ENCODE peak calls at places on chromosome 12, in nine cellular contexts. T, Q, I, N, A, O, Y, E and H are unnamed samples.

GRCh38 chr12:49916129-49916919 is 12.6 kb upstream of the FAIM2 start:
- DNase-seq in T (no peak), Q (no peak), I (no peak), N (no peak), A (no peak), O (no peak), Y (no peak), E (no peak), H (no peak)

GRCh38 chr12:2376855-2377657 is 324.3 kb downstream of the CACNA1C start:
- DNase-seq in T (peak), Q (no peak), I (no peak), N (peak), A (peak), O (no peak), Y (no peak), E (no peak), H (no peak)

GRCh38 chr12:66929121-66929520 is 250.2 kb upstream of the GRIP1 start:
- DNase-seq in T (no peak), Q (no peak), I (no peak), N (no peak), A (no peak), O (no peak), Y (no peak), E (no peak), H (no peak)

GRCh38 chr12:64890873-64891468 is 66.5 kb downstream of the TBC1D30 start:
- DNase-seq in T (no peak), Q (no peak), I (peak), N (no peak), A (no peak), O (no peak), Y (peak), E (no peak), H (no peak)

GRCh38 chr12:67541625-67541991 is 106.9 kb upstream of the DYRK2 start:
- DNase-seq in T (no peak), Q (no peak), I (no peak), N (no peak), A (no peak), O (no peak), Y (no peak), E (no peak), H (peak)

GRCh38 chr12:67151891-67152290 is 117.3 kb upstream of the CAND1 start:
- DNase-seq in T (no peak), Q (no peak), I (no peak), N (no peak), A (no peak), O (no peak), Y (no peak), E (no peak), H (no peak)

GRCh38 chr12:45273717-45274271 is 57.9 kb downstream of the ANO6 start:
- DNase-seq in T (no peak), Q (no peak), I (peak), N (no peak), A (no peak), O (no peak), Y (peak), E (no peak), H (no peak)

GRCh38 chr12:54195736-54196347 is 7.1 kb upstream of the SMUG1 start:
- DNase-seq in T (no peak), Q (no peak), I (no peak), N (no peak), A (no peak), O (peak), Y (peak), E (no peak), H (no peak)

GRCh38 chr12:57175428-57176138 is 28.2 kb upstream of the LRP1-AS start:
- DNase-seq in T (peak), Q (peak), I (peak), N (peak), A (peak), O (no peak), Y (peak), E (no peak), H (peak)

GRCh38 chr12:40233741-40234367 is 9.1 kb downstream of the LRRK2 start:
- DNase-seq in T (no peak), Q (no peak), I (no peak), N (no peak), A (no peak), O (no peak), Y (no peak), E (no peak), H (no peak)

GRCh38 chr12:120102189-120103043 is 14.1 kb downstream of the RAB35 start:
- DNase-seq in T (peak), Q (no peak), I (no peak), N (no peak), A (no peak), O (no peak), Y (no peak), E (no peak), H (no peak)

GRCh38 chr12:2009623-2010022 is 5.4 kb upstream of the DCP1B start:
- DNase-seq in T (no peak), Q (no peak), I (peak), N (no peak), A (no peak), O (no peak), Y (no peak), E (no peak), H (no peak)

GRCh38 chr12:42608196-42608825 is 18.8 kb upstream of the PRICKLE1 start:
- DNase-seq in T (no peak), Q (no peak), I (no peak), N (no peak), A (no peak), O (no peak), Y (no peak), E (no peak), H (no peak)

GRCh38 chr12:94149781-94150482 is 1.6 kb downstream of the PLXNC1 start:
- DNase-seq in T (peak), Q (no peak), I (no peak), N (peak), A (peak), O (peak), Y (no peak), E (no peak), H (peak)

GRCh38 chr12:110687770-110688169 is 1.1 kb downstream of the HVCN1 start:
- DNase-seq in T (no peak), Q (no peak), I (no peak), N (peak), A (no peak), O (no peak), Y (peak), E (no peak), H (no peak)
- TF ChIP-seq POLR2A in T (no peak), Q (no peak), I (no peak), N (no peak), A (no peak), O (no peak), Y (no peak), E (peak), H (no peak)

DNA sequence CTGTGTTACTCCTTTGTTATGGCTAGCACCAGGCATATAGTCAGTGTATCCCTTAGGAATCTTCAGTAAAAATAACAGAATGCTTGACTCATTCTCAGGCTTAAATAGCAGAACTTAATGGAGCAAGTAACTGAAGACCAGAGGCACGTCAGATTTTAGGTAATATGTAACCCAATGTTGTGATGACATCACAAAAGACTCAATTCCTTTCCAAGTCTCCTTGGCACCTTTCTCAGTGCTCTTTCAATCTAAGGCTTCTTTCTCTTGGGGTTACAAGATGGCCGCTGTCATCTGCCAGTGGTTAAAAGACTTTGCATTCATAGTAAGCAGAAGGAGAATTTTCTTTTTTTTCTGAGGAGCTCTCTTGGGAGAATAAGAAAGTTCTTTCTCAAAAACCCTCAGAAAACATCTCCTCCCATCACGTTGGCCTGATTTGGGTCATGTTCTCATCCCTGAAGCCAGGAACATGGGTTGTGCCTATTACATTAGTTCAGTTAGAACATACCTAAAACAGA is 33.4 kb upstream of the DCN start:
- DNase-seq in T (no peak), Q (no peak), I (no peak), N (no peak), A (no peak), O (no peak), Y (no peak), E (no peak), H (no peak)
- TF ChIP-seq EP300 in T (no peak), Q (no peak), I (no peak), N (no peak), A (no peak), O (no peak), Y (no peak), E (no peak), H (no peak)

DNA sequence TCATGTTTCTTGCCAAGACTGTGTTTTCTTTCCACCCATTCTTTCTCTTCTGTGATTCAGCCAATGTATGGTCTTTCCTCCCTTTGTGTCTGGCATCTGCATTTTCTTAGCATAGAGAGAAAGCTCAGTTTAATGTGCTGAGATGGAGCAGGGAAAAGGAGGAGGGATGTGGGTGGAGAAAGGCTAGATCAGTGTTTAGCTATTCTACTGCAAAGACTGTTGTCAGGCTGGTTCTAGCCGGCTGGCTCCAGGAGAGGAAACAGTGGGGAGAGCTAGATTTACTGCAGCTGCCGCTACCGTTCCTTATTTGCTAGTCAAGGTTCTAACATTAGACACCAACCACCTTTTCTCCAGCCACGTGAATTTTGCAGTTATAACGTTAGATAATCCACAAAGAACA is 5.2 kb upstream of the RIMKLB start:
- DNase-seq in T (peak), Q (no peak), I (no peak), N (peak), A (peak), O (no peak), Y (peak), E (no peak), H (no peak)
- TF ChIP-seq POLR2AphosphoS5 in T (peak), Q (no peak), I (no peak), N (peak), A (no peak), O (no peak), Y (no peak), E (no peak), H (no peak)

DNA sequence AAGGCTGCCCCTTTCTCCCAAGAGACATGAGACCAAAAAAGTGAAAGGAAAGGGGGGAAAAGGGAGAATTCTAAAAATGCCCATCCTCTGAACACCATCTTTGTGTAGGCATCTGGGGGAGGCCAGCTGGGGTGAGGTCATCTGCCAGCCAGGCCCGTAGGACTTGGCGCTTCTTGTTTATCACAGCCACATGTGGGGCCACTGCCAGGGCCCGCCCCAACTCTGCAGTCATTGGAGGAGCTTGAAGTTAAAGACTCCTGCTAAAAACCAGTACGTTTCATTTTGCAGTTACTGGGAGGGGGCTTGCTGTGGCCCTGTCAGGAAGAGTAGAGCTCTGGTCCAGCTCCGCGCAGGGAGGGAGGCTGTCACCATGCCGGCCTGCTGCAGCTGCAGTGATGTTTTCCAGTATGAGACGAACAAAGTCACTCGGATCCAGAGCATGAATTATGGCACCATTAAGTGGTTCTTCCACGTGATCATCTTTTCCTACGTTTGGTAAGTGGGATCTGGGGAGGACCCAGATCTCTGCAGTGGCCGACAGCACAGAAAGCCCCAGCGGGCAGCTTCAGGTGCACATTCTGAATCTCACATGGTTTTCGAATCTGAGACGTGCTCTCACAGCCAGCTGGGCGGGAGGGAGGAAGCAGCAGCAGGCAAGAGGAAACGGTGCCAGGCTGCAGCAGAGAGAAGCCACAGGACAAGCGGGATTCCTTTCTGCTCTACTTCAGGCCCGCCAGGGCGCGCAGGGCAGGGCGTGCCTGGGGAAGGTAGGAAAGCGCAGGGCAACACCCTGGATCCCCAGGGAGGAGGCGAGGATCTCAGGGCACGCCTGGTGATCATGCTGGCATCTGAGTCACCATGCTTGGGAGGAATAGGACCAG is at the start of gene P2RX7:
- DNase-seq in T (peak), Q (peak), I (no peak), N (peak), A (peak), O (peak), Y (peak), E (peak), H (peak)
- TF ChIP-seq POLR2A in T (no peak), Q (no peak), I (no peak), N (no peak), A (no peak), O (peak), Y (no peak), E (peak), H (no peak)

DNA sequence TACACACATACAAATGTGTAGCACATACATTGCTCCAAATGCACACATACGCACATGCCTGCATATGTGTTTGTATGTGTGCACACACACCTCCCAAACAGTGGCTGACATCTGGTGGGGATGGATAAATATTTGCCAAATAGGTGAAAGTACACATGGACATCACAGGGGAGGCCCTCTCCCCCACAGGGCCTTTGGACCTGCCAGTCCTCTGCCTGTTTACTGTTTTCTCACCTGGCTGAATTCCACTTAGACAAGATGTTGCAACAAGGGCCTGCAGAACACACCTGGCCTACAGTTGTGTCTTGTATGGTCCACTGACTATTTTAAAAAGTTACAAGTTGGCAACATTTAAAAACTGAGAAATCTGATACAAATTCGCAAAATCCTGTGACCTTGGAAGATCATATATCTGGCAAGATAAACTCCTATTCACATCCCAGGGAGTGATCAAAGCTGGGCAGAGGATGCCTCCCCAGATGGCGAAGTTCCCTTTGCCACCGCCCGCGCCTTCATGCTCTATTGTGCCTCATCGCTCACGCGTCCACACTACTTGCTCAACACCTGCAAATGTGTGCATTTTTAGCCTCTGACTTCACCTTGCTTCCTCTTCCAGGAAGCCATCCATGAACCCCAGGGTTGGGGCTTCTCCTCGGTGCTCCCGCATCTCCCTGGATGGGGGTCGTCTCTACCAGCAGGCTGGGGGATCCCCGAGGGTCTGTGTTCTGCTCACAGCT is 118.4 kb upstream of the FZD10 start:
- DNase-seq in T (no peak), Q (no peak), I (peak), N (no peak), A (no peak), O (no peak), Y (no peak), E (no peak), H (no peak)
- TF ChIP-seq EP300 in T (no peak), Q (no peak), I (peak), N (no peak), A (no peak), O (no peak), Y (no peak), E (no peak), H (no peak)